ENCODE peak calls at places on chromosomes 3 and 15, in four cellular contexts. One of them, this sample, is unnamed.

GRCh38 chr3:162632672-162633071 is 1136.1 kb downstream of the OTOL1 start:
- DNase-seq in fibroblast of pulmonary artery: no peak
- DNase-seq in PC-9: no peak
- DNase-seq in endodermal cell: no peak
- DNase-seq in this sample: no peak

GRCh38 chr3:51382076-51382745 is 2.9 kb upstream of the MANF start:
- DNase-seq in fibroblast of pulmonary artery: no peak
- DNase-seq in PC-9: no peak
- DNase-seq in endodermal cell: peak; percentile 58
- DNase-seq in this sample: no peak

GRCh38 chr3:3800076-3800448 is 831 bp downstream of the LRRN1 start:
- DNase-seq in fibroblast of pulmonary artery: no peak
- DNase-seq in PC-9: no peak
- DNase-seq in endodermal cell: peak; percentile 76
- DNase-seq in this sample: no peak

GRCh38 chr3:133820129-133820528 is 14.5 kb downstream of the SRPRB start:
- DNase-seq in fibroblast of pulmonary artery: no peak
- DNase-seq in PC-9: no peak
- DNase-seq in endodermal cell: no peak
- DNase-seq in this sample: no peak

GRCh38 chr15:59528965-59529402 is 82.6 kb upstream of the GCNT3 start:
- DNase-seq in fibroblast of pulmonary artery: peak; percentile 89
- DNase-seq in PC-9: peak; percentile 76
- DNase-seq in endodermal cell: peak; percentile 98
- DNase-seq in this sample: no peak

GRCh38 chr3:25479727-25480010 is 51.6 kb downstream of the RARB start:
- DNase-seq in fibroblast of pulmonary artery: no peak
- DNase-seq in PC-9: no peak
- DNase-seq in endodermal cell: no peak
- DNase-seq in this sample: no peak

GRCh38 chr3:18389108-18389733 is 35.9 kb downstream of the SATB1 start:
- DNase-seq in fibroblast of pulmonary artery: peak; percentile 35
- DNase-seq in PC-9: no peak
- DNase-seq in endodermal cell: no peak
- DNase-seq in this sample: no peak

GRCh38 chr15:66253643-66254363 is at the start of gene MEGF11:
- DNase-seq in fibroblast of pulmonary artery: peak; percentile 41
- DNase-seq in PC-9: no peak
- DNase-seq in endodermal cell: no peak
- DNase-seq in this sample: no peak

GRCh38 chr15:22907161-22907950 is 68.9 kb downstream of the NIPA2 start:
- DNase-seq in fibroblast of pulmonary artery: no peak
- DNase-seq in PC-9: no peak
- DNase-seq in endodermal cell: no peak
- DNase-seq in this sample: no peak

GRCh38 chr15:78880242-78880533 is 7.5 kb downstream of the MORF4L1 start:
- DNase-seq in fibroblast of pulmonary artery: no peak
- DNase-seq in PC-9: peak; percentile 66
- DNase-seq in endodermal cell: no peak
- DNase-seq in this sample: no peak

GRCh38 chr3:177026505-177027277 is 170.6 kb downstream of the TBL1XR1 start:
- DNase-seq in fibroblast of pulmonary artery: peak; percentile 67
- DNase-seq in PC-9: no peak
- DNase-seq in endodermal cell: no peak
- DNase-seq in this sample: no peak

GRCh38 chr3:193594946-193595689 is 2.1 kb downstream of the OPA1 start:
- DNase-seq in fibroblast of pulmonary artery: peak; percentile 32
- DNase-seq in PC-9: peak; percentile 50
- DNase-seq in endodermal cell: no peak
- DNase-seq in this sample: no peak

GRCh38 chr3:138297059-138297607 is 32.5 kb downstream of the NME9 start:
- DNase-seq in fibroblast of pulmonary artery: no peak
- DNase-seq in PC-9: no peak
- DNase-seq in endodermal cell: no peak
- DNase-seq in this sample: no peak

GRCh38 chr3:8261018-8261417 is 240.6 kb upstream of the LMCD1 start:
- DNase-seq in fibroblast of pulmonary artery: no peak
- DNase-seq in PC-9: no peak
- DNase-seq in endodermal cell: no peak
- DNase-seq in this sample: no peak

GRCh38 chr3:66761093-66761780 is 236.9 kb upstream of the KBTBD8 start:
- DNase-seq in fibroblast of pulmonary artery: no peak
- DNase-seq in PC-9: peak; percentile 38
- DNase-seq in endodermal cell: no peak
- DNase-seq in this sample: no peak

GRCh38 chr3:112089956-112090898 is 4.0 kb downstream of the C3orf52 start:
- DNase-seq in fibroblast of pulmonary artery: no peak
- DNase-seq in PC-9: peak; percentile 54
- DNase-seq in endodermal cell: no peak
- DNase-seq in this sample: no peak

GRCh38 chr3:186901135-186901734 is 29.1 kb upstream of the ST6GAL1 start:
- DNase-seq in fibroblast of pulmonary artery: peak; percentile 45
- DNase-seq in PC-9: peak; percentile 37
- DNase-seq in endodermal cell: no peak
- DNase-seq in this sample: no peak

GRCh38 chr3:127455541-127456450 is 134.7 kb downstream of the TPRA1 start:
- DNase-seq in fibroblast of pulmonary artery: peak; percentile 55
- DNase-seq in PC-9: no peak
- DNase-seq in endodermal cell: peak; percentile 98
- DNase-seq in this sample: peak; percentile 75

GRCh38 chr15:60964527-60964926 is 264.6 kb downstream of the RORA start:
- DNase-seq in fibroblast of pulmonary artery: no peak
- DNase-seq in PC-9: no peak
- DNase-seq in endodermal cell: peak; percentile 69
- DNase-seq in this sample: no peak

GRCh38 chr15:27873825-27874224 is 225.3 kb downstream of the OCA2 start:
- DNase-seq in fibroblast of pulmonary artery: no peak
- DNase-seq in PC-9: no peak
- DNase-seq in endodermal cell: no peak
- DNase-seq in this sample: no peak
- TF ChIP-seq CTCF in fibroblast of pulmonary artery: no peak
- TF ChIP-seq CTCF in PC-9: no peak
- TF ChIP-seq CTCF in endodermal cell: no peak
- TF ChIP-seq CTCF in this sample: no peak

DNA sequence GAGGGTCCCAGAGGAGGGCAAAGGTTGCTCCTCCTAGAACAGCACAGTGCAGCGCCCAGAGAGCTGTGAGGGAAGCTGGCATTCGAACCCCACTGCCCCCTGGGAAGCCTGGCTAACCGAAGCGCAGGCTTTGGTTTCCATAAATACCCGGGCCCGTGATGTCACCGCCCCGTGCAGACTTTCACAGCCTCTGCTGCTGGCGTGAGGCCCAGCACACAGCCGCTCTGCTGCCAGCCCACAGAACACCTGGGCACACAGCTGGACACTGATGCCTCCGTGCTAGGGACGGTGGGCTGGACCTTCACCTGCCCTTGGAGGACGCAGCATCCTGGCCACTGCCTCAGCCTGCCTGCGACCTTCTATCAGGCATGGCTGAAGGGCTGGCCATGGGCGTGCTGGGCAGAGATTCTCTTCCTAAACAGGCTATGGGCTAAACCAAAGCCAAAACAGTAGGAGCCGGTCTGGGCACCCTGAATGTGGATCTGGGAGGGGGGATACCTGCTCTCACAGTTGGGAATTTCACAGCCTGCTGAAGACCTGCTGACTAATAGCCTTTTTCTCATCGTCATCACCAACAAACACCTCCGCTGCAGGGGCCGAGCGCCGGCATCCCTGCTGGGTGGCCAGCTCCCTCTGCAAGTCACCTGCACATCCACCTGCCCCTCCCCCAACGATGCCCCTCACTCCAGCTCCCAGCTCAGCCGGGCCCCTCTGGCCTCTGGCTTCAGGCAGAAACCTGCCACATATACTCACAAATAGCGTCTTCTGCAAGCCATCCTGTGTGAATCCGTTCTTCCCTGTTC is 789 bp downstream of the IQSEC1 start:
- DNase-seq in fibroblast of pulmonary artery: no peak
- DNase-seq in PC-9: no peak
- DNase-seq in endodermal cell: peak; percentile 90
- DNase-seq in this sample: peak; percentile 76
- H3K4me3 ChIP-seq in fibroblast of pulmonary artery: no peak overlapping the region
- H3K4me3 ChIP-seq in PC-9: no peak overlapping the region
- H3K4me3 ChIP-seq in endodermal cell: no peak overlapping the region
- H3K4me3 ChIP-seq in this sample: peak overlapping the region; percentile 64

GRCh38 chr3:75395601-75396315 is 268.4 kb upstream of the FRG2C start:
- DNase-seq in fibroblast of pulmonary artery: no peak
- DNase-seq in PC-9: no peak
- DNase-seq in endodermal cell: no peak
- DNase-seq in this sample: no peak

DNA sequence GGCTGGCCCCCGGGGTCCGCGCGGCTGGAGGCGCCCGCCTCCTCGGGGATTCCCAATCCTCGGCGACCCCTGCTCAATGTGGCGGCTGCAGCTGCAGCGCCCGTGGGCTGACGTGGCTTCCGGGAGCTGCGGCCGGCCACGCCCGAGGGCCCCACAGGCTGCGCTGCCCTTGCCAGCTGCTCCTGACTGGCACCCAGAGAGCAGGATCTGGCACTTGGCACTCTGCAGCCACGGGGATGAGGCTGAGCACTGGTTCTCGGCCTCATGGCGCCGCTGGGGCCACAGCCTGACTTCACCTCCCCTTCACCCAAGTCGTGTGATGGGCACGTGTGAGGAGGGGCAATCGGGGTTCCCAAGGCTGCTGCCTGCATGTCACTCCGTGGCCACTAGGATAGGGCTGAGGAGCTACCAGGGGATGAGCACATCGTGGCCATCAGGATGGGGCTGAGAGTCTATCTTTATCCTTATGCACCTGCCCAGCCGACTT is 267.8 kb upstream of the FRG2C start:
- DNase-seq in fibroblast of pulmonary artery: no peak
- DNase-seq in PC-9: no peak
- DNase-seq in endodermal cell: no peak
- DNase-seq in this sample: no peak
- TF ChIP-seq CTCF in fibroblast of pulmonary artery: no peak
- TF ChIP-seq CTCF in PC-9: no peak
- TF ChIP-seq CTCF in endodermal cell: no peak
- TF ChIP-seq CTCF in this sample: no peak

GRCh38 chr15:40769310-40770146 is at the start of gene C15orf62:
- DNase-seq in fibroblast of pulmonary artery: peak; percentile 35
- DNase-seq in PC-9: peak; percentile 93
- DNase-seq in endodermal cell: no peak
- DNase-seq in this sample: peak; percentile 85
- H3K4me3 ChIP-seq in fibroblast of pulmonary artery: no peak within 1 kb of the TSS
- H3K4me3 ChIP-seq in PC-9: peak within 1 kb of the TSS; percentile 41
- H3K4me3 ChIP-seq in endodermal cell: no peak within 1 kb of the TSS
- H3K4me3 ChIP-seq in this sample: no peak within 1 kb of the TSS